ENCODE peak calls at places on chromosomes 12 and 14, in ten cellular contexts. Z, B, V, J, G, T, H, E, R and Y are unnamed samples.

GRCh38 chr12:109673379-109673778 is 40.2 kb upstream of the FAM222A start:
- DNase-seq in Z (no peak), B (no peak), V (no peak), J (no peak), G (no peak), T (no peak), H (no peak), E (no peak), R (no peak), Y (no peak)

GRCh38 chr14:45716506-45716905 is 463.5 kb upstream of the MIS18BP1 start:
- DNase-seq in Z (peak), B (no peak), V (no peak), J (no peak), G (no peak), T (no peak), H (no peak), E (no peak), R (peak), Y (no peak)

GRCh38 chr14:36646664-36647416 is 14.8 kb upstream of the PAX9 start:
- DNase-seq in Z (peak), B (no peak), V (no peak), J (no peak), G (no peak), T (no peak), H (no peak), E (no peak), R (peak), Y (no peak)

GRCh38 chr12:69243099-69244084 is 4.0 kb downstream of the CPSF6 start:
- DNase-seq in Z (no peak), B (no peak), V (no peak), J (no peak), G (no peak), T (no peak), H (no peak), E (no peak), R (no peak), Y (no peak)

GRCh38 chr12:13141686-13142085 is 38.2 kb upstream of the GSG1 start:
- DNase-seq in Z (peak), B (no peak), V (no peak), J (no peak), G (no peak), T (no peak), H (no peak), E (no peak), R (no peak), Y (no peak)

GRCh38 chr12:128269108-128269713 is 2.2 kb downstream of the TMEM132C start:
- DNase-seq in Z (no peak), B (no peak), V (no peak), J (no peak), G (no peak), T (no peak), H (no peak), E (no peak), R (no peak), Y (no peak)

GRCh38 chr12:124637163-124637562 is 69.8 kb upstream of the NCOR2 start:
- DNase-seq in Z (no peak), B (no peak), V (no peak), J (no peak), G (no peak), T (no peak), H (no peak), E (no peak), R (no peak), Y (no peak)

GRCh38 chr14:49920260-49920659 is 27.4 kb downstream of the ARF6 start:
- DNase-seq in Z (no peak), B (no peak), V (no peak), J (peak), G (no peak), T (no peak), H (no peak), E (no peak), R (no peak), Y (no peak)

GRCh38 chr12:21130998-21131397 is at the start of gene SLCO1B1:
- DNase-seq in Z (no peak), B (no peak), V (no peak), J (no peak), G (no peak), T (no peak), H (no peak), E (no peak), R (no peak), Y (no peak)

GRCh38 chr12:58922849-58923248 is 2.5 kb upstream of the LRIG3 start:
- DNase-seq in Z (peak), B (peak), V (no peak), J (no peak), G (no peak), T (no peak), H (no peak), E (no peak), R (no peak), Y (no peak)

GRCh38 chr14:101008196-101008595 is 104.7 kb upstream of the RTL1 start:
- DNase-seq in Z (no peak), B (no peak), V (no peak), J (no peak), G (no peak), T (no peak), H (no peak), E (peak), R (peak), Y (no peak)

GRCh38 chr14:69696633-69697557 is 70.0 kb upstream of the SRSF5 start:
- DNase-seq in Z (peak), B (no peak), V (no peak), J (no peak), G (no peak), T (no peak), H (no peak), E (no peak), R (no peak), Y (no peak)

GRCh38 chr14:91368681-91369416 is 48.8 kb downstream of the CCDC88C start:
- DNase-seq in Z (no peak), B (no peak), V (no peak), J (no peak), G (no peak), T (no peak), H (no peak), E (no peak), R (no peak), Y (no peak)

DNA sequence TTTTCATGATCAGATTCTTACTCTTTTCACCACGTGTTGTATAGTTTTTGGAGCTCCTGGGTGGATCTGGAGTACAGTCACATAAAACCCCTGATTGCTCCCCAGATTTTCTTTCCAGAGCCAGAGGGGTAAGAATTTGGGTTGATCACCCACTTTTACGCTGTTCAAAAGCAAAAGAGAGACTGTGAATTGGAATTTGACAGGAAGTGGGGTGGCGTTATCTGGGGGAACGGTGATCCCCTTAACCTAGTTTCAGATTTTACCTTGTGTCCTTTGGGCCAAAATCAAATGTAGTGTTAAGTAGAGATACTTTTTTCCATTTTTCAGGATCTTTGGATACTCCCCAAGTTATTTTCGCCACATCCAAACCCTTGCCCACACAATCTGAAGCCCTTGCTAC is 75.6 kb downstream of the TGFB3 start:
- DNase-seq in Z (no peak), B (no peak), V (no peak), J (no peak), G (no peak), T (no peak), H (no peak), E (no peak), R (no peak), Y (no peak)
- H3K27ac ChIP-seq in Z (no peak), B (no peak), V (peak), J (no peak), G (no peak), T (no peak), H (peak), E (no peak), R (no peak), Y (no peak)

DNA sequence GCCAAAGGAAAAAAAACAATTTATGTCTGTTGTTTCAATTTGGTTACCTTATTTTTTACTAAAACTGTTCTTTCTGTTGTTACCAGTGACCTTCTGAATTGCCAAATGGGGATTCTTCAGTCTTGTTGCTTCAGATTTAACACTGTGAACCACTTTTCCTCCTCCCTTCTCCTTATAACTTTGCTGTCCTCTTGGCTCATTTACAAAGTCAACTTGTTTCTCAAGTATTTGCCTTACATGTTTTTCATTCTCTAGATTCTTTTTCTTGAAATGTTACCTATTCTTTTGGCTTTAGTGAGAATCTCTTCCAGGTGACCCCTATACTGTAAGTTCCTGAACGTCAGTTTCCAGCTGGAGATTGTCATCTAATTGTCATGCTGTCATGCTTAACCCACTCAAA is 19.4 kb downstream of the FUT8 start:
- DNase-seq in Z (peak), B (no peak), V (no peak), J (no peak), G (no peak), T (no peak), H (no peak), E (no peak), R (no peak), Y (no peak)
- H3K27ac ChIP-seq in Z (peak), B (peak), V (no peak), J (no peak), G (no peak), T (no peak), H (no peak), E (no peak), R (no peak), Y (no peak)

DNA sequence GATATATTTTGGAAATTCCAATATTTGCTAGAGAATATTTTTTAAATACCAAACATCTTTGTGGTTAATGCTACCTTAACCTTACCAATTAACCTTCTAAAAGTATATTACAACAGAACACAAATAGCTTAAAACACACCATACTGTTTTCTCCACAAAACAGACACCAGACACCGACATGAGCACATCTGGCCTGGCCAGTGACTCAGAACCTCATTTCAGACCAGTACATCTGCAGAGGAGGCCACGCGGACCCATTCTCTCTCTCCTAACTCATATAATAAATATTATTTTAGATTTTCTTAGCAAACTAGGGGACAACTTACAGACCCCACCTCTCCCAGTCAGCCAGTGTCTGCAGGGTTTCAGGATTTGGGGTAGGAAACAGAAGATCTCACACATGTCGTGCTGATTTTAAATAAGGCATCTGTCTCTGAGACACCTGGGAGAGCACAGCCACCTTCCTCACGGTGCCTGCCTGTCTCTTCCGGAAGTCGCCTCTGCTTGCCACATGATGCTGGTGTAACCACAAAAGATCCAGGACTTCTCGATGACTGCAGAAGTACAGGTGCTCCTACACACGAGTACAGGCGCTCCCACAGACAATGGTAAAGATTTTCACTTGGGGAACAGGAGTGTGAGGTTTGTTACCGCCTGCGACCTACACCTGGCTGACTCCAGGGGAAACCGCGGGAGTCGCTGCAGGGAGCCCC is 9.7 kb upstream of the ANKLE2 start:
- DNase-seq in Z (peak), B (no peak), V (no peak), J (peak), G (no peak), T (no peak), H (no peak), E (no peak), R (no peak), Y (no peak)
- H3K27ac ChIP-seq in Z (no peak), B (no peak), V (no peak), J (peak), G (no peak), T (no peak), H (no peak), E (peak), R (no peak), Y (peak)

GRCh38 chr12:29545102-29545467 is 47.6 kb upstream of the OVCH1 start:
- DNase-seq in Z (no peak), B (no peak), V (no peak), J (no peak), G (no peak), T (no peak), H (no peak), E (no peak), R (no peak), Y (no peak)

GRCh38 chr12:29547151-29547561 is 49.7 kb upstream of the OVCH1 start:
- DNase-seq in Z (peak), B (no peak), V (no peak), J (no peak), G (no peak), T (no peak), H (no peak), E (no peak), R (no peak), Y (no peak)

GRCh38 chr12:29544428-29545101 is 47.1 kb upstream of the OVCH1 start:
- DNase-seq in Z (no peak), B (no peak), V (no peak), J (no peak), G (no peak), T (no peak), H (no peak), E (no peak), R (peak), Y (no peak)

GRCh38 chr12:29546000-29546399 is 48.5 kb upstream of the OVCH1 start:
- DNase-seq in Z (no peak), B (no peak), V (peak), J (no peak), G (no peak), T (no peak), H (no peak), E (no peak), R (peak), Y (no peak)

GRCh38 chr12:29547844-29548243 is 50.4 kb upstream of the OVCH1 start:
- DNase-seq in Z (no peak), B (no peak), V (no peak), J (no peak), G (no peak), T (no peak), H (no peak), E (no peak), R (no peak), Y (no peak)
- H3K27ac ChIP-seq in Z (no peak), B (no peak), V (peak), J (no peak), G (no peak), T (no peak), H (no peak), E (no peak), R (no peak), Y (no peak)